ENCODE peak calls at places on chromosome 14, in six cellular contexts. O, L, D, R, X and E are unnamed samples.

GRCh38 chr14:68018598-68018997 is 199.0 kb downstream of the RAD51B start:
- DNase-seq in O (no peak), L (peak; percentile 20), D (no peak), R (no peak), X (no peak), E (no peak)

GRCh38 chr14:33435911-33436310 is 497.2 kb downstream of the NPAS3 start:
- DNase-seq in O (no peak), L (peak; percentile 69), D (no peak), R (no peak), X (no peak), E (peak; percentile 82)

GRCh38 chr14:60509438-60510253 is 700 bp downstream of the SIX6 start:
- DNase-seq in O (no peak), L (peak; percentile 24), D (no peak), R (peak; percentile 68), X (peak; percentile 65), E (no peak)

GRCh38 chr14:74941676-74942097 is 13.7 kb downstream of the PGF start:
- DNase-seq in O (peak; percentile 53), L (no peak), D (peak; percentile 46), R (no peak), X (no peak), E (peak; percentile 52)

GRCh38 chr14:56294125-56294524 is 175.9 kb downstream of the PELI2 start:
- DNase-seq in O (no peak), L (no peak), D (no peak), R (peak; percentile 17), X (peak; percentile 50), E (no peak)

GRCh38 chr14:100320157-100320856 is 2.8 kb upstream of the SLC25A47 start:
- DNase-seq in O (no peak), L (peak; percentile 57), D (no peak), R (no peak), X (no peak), E (no peak)

GRCh38 chr14:98931911-98932310 is 340.1 kb downstream of the BCL11B start:
- DNase-seq in O (peak; percentile 85), L (no peak), D (peak; percentile 70), R (no peak), X (no peak), E (no peak)

GRCh38 chr14:90871605-90872233 is 55.5 kb upstream of the TTC7B start:
- DNase-seq in O (no peak), L (peak; percentile 84), D (no peak), R (no peak), X (no peak), E (no peak)

GRCh38 chr14:32611752-32612151 is 282.7 kb downstream of the AKAP6 start:
- DNase-seq in O (no peak), L (peak; percentile 69), D (no peak), R (no peak), X (no peak), E (no peak)

GRCh38 chr14:100317897-100318808 is 5.0 kb upstream of the SLC25A47 start:
- DNase-seq in O (peak; percentile 62), L (no peak), D (peak; percentile 71), R (peak; percentile 80), X (peak; percentile 79), E (peak; percentile 35)

GRCh38 chr14:55869397-55870049 is 248.7 kb upstream of the PELI2 start:
- DNase-seq in O (no peak), L (peak; percentile 46), D (no peak), R (no peak), X (no peak), E (no peak)

GRCh38 chr14:101598571-101599233 is 37.4 kb downstream of the DIO3 start:
- DNase-seq in O (no peak), L (no peak), D (no peak), R (no peak), X (no peak), E (no peak)

GRCh38 chr14:67392123-67392522 is 19.8 kb downstream of the PLEK2 start:
- DNase-seq in O (no peak), L (no peak), D (no peak), R (no peak), X (no peak), E (no peak)

GRCh38 chr14:73524493-73524892 is 12.4 kb upstream of the ACOT1 start:
- DNase-seq in O (no peak), L (no peak), D (no peak), R (no peak), X (no peak), E (no peak)

GRCh38 chr14:34997762-34998161 is 15.0 kb downstream of the SRP54 start:
- DNase-seq in O (no peak), L (no peak), D (no peak), R (peak; percentile 55), X (peak; percentile 32), E (no peak)

GRCh38 chr14:101035466-101036225 is 132.1 kb upstream of the RTL1 start:
- DNase-seq in O (no peak), L (no peak), D (no peak), R (no peak), X (no peak), E (no peak)

GRCh38 chr14:90521121-90521929 is 124.5 kb downstream of the CALM1 start:
- DNase-seq in O (no peak), L (no peak), D (no peak), R (no peak), X (no peak), E (no peak)

GRCh38 chr14:68527329-68527851 is 265.5 kb downstream of the ZFP36L1 start:
- DNase-seq in O (no peak), L (no peak), D (no peak), R (peak; percentile 40), X (peak; percentile 34), E (no peak)

GRCh38 chr14:59482471-59483331 is 1.5 kb downstream of the L3HYPDH start:
- DNase-seq in O (no peak), L (peak; percentile 83), D (no peak), R (no peak), X (peak; percentile 71), E (peak; percentile 90)
- H3K27ac ChIP-seq in O (no peak overlapping the region), L (peak overlapping the region; percentile 77), D (no peak overlapping the region), R (no peak overlapping the region), X (no peak overlapping the region), E (peak overlapping the region; percentile 93)

GRCh38 chr14:69715725-69716482 is 51.0 kb upstream of the SRSF5 start:
- DNase-seq in O (no peak), L (peak; percentile 93), D (no peak), R (no peak), X (no peak), E (peak; percentile 68)

GRCh38 chr14:69713976-69714716 is 52.8 kb upstream of the SRSF5 start:
- DNase-seq in O (no peak), L (no peak), D (no peak), R (peak; percentile 41), X (no peak), E (no peak)

GRCh38 chr14:69719501-69719951 is 47.4 kb upstream of the SRSF5 start:
- DNase-seq in O (no peak), L (peak; percentile 95), D (no peak), R (peak; percentile 55), X (no peak), E (peak; percentile 92)

GRCh38 chr14:69713127-69713800 is 53.7 kb upstream of the SRSF5 start:
- DNase-seq in O (no peak), L (peak; percentile 88), D (no peak), R (peak; percentile 75), X (peak; percentile 75), E (no peak)

GRCh38 chr14:69716483-69717187 is 50.3 kb upstream of the SRSF5 start:
- DNase-seq in O (peak; percentile 58), L (peak; percentile 97), D (no peak), R (no peak), X (peak; percentile 21), E (peak; percentile 91)
- H3K27ac ChIP-seq in O (no peak overlapping the region), L (peak overlapping the region; percentile 91), D (no peak overlapping the region), R (no peak overlapping the region), X (no peak overlapping the region), E (peak overlapping the region; percentile 95)

DNA sequence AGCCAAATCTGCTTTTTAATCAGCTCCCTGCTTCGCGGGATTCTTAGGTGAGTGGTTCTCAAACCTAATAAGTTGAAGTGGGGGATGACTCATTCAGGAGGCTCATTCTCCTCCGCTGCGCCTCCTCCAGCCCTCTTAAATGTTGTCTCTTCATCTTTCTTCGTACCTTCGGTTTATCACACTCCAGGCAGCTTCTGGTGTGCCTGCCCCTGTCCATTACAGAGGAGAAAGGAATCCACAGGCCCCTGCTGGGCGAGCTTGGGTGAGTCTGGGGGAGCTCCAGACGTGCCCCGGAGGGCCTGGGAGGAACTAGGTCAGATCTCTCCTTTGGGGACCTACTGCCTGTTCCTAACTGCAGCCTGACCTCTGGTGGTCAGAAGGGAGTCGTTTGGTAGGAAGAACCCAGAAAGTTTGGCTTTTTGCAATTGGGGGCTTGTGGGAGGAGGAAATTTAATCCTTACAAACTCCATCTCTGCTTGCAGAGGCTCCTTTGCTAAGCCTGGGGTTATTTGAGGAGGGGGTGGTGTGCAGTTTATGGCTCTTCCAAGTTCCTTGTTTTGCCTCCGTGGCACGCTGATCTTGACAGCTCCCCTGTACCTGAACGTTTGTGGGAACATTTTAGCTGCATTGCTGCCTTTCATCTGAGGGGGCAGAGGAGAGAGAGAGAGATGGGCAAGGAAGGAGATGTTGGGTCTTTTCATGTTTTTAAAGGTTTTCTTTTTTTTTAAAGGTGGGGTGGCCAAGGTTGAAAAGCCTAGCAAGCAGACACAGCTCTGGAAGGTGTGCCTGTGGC is 84.1 kb upstream of the GNG2 start:
- DNase-seq in O (peak; percentile 17), L (peak; percentile 55), D (peak; percentile 14), R (peak; percentile 83), X (peak; percentile 94), E (peak; percentile 59)
- H3K27ac ChIP-seq in O (no peak overlapping the region), L (no peak overlapping the region), D (no peak overlapping the region), R (no peak overlapping the region), X (no peak overlapping the region), E (no peak overlapping the region)

GRCh38 chr14:103275000-103275399 is 59.0 kb upstream of the EIF5 start:
- DNase-seq in O (no peak), L (no peak), D (no peak), R (no peak), X (no peak), E (no peak)

GRCh38 chr14:103282932-103283331 is 51.1 kb upstream of the EIF5 start:
- DNase-seq in O (no peak), L (no peak), D (no peak), R (no peak), X (no peak), E (no peak)

GRCh38 chr14:103281496-103282231 is 52.4 kb upstream of the EIF5 start:
- DNase-seq in O (no peak), L (peak; percentile 24), D (no peak), R (peak; percentile 48), X (peak; percentile 91), E (peak; percentile 49)

GRCh38 chr14:103280278-103280917 is 53.6 kb upstream of the EIF5 start:
- DNase-seq in O (no peak), L (no peak), D (no peak), R (no peak), X (no peak), E (no peak)

DNA sequence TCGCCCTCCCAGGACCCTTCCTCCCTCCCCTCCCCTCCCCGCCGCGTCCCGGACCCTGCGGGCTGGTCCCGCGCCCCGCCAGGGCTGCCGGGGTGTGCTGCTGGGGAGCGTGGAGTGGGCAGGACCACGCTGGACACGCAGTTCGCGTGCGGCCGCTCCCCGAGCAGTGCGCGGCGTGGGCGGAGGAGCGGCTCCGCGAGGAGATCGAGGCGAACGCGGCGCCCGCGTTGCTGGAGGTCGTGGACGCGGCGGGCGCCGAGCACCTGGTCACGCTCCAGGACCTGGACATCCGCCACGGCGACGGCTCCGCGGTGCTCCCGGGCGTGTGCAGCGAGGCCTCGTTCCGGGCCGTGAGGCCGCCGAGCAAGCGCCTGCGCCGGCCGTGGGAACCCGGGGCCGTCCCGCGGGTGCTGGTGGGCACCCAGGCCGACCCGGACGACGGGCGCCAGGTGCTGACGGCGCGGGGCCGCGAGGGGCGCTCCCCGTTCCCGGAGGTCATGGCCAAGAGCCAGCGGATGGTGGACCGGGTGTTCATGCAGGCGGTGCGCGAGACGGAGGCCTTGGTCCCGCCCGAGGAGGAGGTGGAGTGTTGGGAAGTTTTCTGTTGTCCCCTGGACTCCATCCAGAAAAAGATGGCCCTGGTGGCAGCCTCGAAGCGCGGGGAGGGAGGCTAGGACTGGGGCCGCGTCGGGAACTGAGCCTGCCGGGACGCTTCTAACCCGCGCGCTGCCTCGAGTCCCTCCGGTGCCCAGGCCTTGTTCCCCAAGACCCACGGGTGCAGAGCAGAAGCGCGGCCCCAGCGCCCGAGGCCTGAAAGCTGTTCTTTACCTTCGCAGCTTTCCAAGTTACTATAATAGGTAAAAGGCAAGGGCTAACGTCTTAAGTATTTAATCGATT is 54.7 kb upstream of the EIF5 start:
- DNase-seq in O (no peak), L (no peak), D (no peak), R (peak; percentile 42), X (peak; percentile 51), E (no peak)
- H3K27ac ChIP-seq in O (no peak overlapping the region), L (no peak overlapping the region), D (no peak overlapping the region), R (no peak overlapping the region), X (no peak overlapping the region), E (no peak overlapping the region)